ENCODE peak calls at places on chromosomes 12 and 14, in four cellular contexts. U is HepG2, P is K562, W is GM12878. C is an unnamed sample.

GRCh38 chr14:81589381-81590065 is 55.9 kb upstream of the SEL1L start:
- DNase-seq in U (no peak), P (peak), W (no peak), C (peak)

GRCh38 chr12:82474181-82474797 is 116.0 kb downstream of the METTL25 start:
- DNase-seq in U (no peak), P (no peak), W (peak), C (no peak)

GRCh38 chr12:100904270-100904669 is 109.7 kb downstream of the ANO4 start:
- DNase-seq in U (no peak), P (no peak), W (no peak), C (no peak)

GRCh38 chr12:110252716-110253115 is 28.3 kb upstream of the ATP2A2 start:
- DNase-seq in U (no peak), P (no peak), W (no peak), C (no peak)

GRCh38 chr14:71726639-71727085 is 205.6 kb upstream of the RGS6 start:
- DNase-seq in U (no peak), P (no peak), W (no peak), C (no peak)

GRCh38 chr14:99524804-99525698 is 43.8 kb downstream of the CCNK start:
- DNase-seq in U (no peak), P (no peak), W (no peak), C (peak)

GRCh38 chr14:90924618-90925345 is 108.6 kb upstream of the TTC7B start:
- DNase-seq in U (no peak), P (no peak), W (no peak), C (no peak)

GRCh38 chr14:22534547-22534946 is 54.5 kb downstream of the DAD1 start:
- DNase-seq in U (no peak), P (no peak), W (no peak), C (no peak)

GRCh38 chr12:13570005-13570694 is 373.6 kb downstream of the EMP1 start:
- DNase-seq in U (peak), P (no peak), W (no peak), C (no peak)

GRCh38 chr12:87828384-87828973 is 200.7 kb downstream of the C12orf50 start:
- DNase-seq in U (no peak), P (no peak), W (no peak), C (no peak)

GRCh38 chr12:87827638-87828264 is 201.4 kb downstream of the C12orf50 start:
- DNase-seq in U (no peak), P (no peak), W (no peak), C (no peak)
- TF ChIP-seq FOXM1 in U (no peak), P (no peak), W (no peak), C (no peak)

DNA sequence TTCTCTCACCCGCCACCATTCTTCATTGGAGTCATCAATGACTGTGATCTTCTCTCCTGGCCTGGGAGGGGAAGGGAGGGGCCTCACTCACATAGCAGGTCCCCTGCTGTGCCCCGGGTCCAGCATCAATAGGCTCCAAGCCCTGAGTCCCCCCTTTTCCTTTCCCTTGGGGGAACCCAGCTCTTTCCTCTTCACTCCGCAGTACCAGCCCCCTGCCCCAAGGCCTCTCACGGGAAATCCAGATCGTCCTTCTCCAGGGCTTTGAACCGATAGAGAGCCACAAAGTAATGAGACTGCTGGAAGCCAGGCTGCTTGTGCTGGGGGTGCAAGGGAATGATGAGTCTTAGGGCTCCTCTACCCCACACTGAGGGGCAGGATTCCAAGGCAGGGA is 6.7 kb downstream of the STAC3 start:
- DNase-seq in U (no peak), P (no peak), W (no peak), C (no peak)
- TF ChIP-seq TARDBP in U (no peak), P (no peak), W (no peak), C (no peak)

GRCh38 chr12:51925400-51926063 is 18.2 kb downstream of the ACVRL1 start:
- DNase-seq in U (no peak), P (no peak), W (no peak), C (no peak)

GRCh38 chr12:51923506-51924365 is 16.4 kb downstream of the ACVRL1 start:
- DNase-seq in U (no peak), P (peak), W (no peak), C (peak)

GRCh38 chr12:51926064-51926632 is 18.8 kb downstream of the ACVRL1 start:
- DNase-seq in U (no peak), P (peak), W (no peak), C (no peak)

GRCh38 chr12:51922762-51923505 is 15.6 kb downstream of the ACVRL1 start:
- DNase-seq in U (no peak), P (no peak), W (peak), C (no peak)

GRCh38 chr12:51924551-51925399 is 17.5 kb downstream of the ACVRL1 start:
- DNase-seq in U (no peak), P (no peak), W (no peak), C (no peak)
- TF ChIP-seq FOXM1 in U (no peak), P (no peak), W (no peak), C (no peak)

DNA sequence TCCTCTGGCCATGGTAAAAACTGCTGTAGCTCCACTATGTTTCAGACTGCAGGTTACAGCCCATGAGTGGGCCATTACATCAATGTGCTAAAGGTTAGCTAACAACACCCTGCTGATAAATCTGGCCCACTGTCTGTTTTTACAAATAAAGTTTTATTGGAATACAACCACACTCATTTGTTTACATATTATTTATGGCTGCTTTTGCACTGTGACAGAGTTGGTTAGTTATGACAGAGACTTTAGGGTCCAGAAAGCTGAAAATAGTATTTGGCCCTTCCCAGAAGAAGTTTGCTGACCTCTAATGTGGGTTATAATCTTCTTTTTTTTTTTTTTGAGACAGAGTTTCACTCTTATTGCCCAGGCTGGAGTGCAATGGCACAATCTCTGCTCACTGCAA is 134.2 kb upstream of the PWP1 start:
- DNase-seq in U (no peak), P (no peak), W (no peak), C (no peak)
- TF ChIP-seq TARDBP in U (no peak), P (no peak), W (no peak), C (no peak)

GRCh38 chr12:120328228-120328627 is 649 bp upstream of the PLA2G1B start:
- DNase-seq in U (no peak), P (no peak), W (no peak), C (no peak)
- TF ChIP-seq FOXM1 in U (no peak), P (no peak), W (no peak), C (no peak)

GRCh38 chr14:23564181-23564812 is 3.3 kb downstream of the AP1G2 start:
- DNase-seq in U (no peak), P (no peak), W (no peak), C (no peak)
- TF ChIP-seq TARDBP in U (no peak), P (no peak), W (no peak), C (no peak)

C was measured in HEK293T.